ENCODE peak calls at places on chromosome 4, in four cellular contexts. F is sigmoid colon, A is esophagus squamous epithelium, G is body of pancreas. N is an unnamed sample.

GRCh38 chr4:39048291-39048690 is 13.7 kb upstream of the KLHL5 start:
- DNase-seq in A (no peak), G (no peak), F (no peak), N (no peak)

GRCh38 chr4:112109455-112110425 is 35.5 kb upstream of the FAM241A start:
- DNase-seq in F (no peak), A (no peak), G (peak), N (no peak)

GRCh38 chr4:7960017-7960789 is 20.5 kb upstream of the AFAP1 start:
- DNase-seq in A (no peak), G (no peak), F (peak), N (no peak)

GRCh38 chr4:156329779-156330178 is 376.1 kb upstream of the CTSO start:
- DNase-seq in F (no peak), G (no peak), A (no peak), N (no peak)

GRCh38 chr4:186144596-186145569 is 40.4 kb downstream of the FAM149A start:
- DNase-seq in F (peak), G (peak), A (no peak), N (peak)

GRCh38 chr4:38177035-38177791 is 217.0 kb downstream of the PTTG2 start:
- DNase-seq in A (no peak), F (no peak), G (peak), N (no peak)

GRCh38 chr4:10051536-10052135 is 30.3 kb upstream of the SLC2A9 start:
- DNase-seq in G (no peak), A (no peak), F (no peak), N (no peak)

GRCh38 chr4:139943277-139943676 is 210.7 kb downstream of the MAML3 start:
- DNase-seq in G (no peak), F (no peak), A (no peak), N (no peak)

GRCh38 chr4:16914208-16914607 is 15.8 kb upstream of the LDB2 start:
- DNase-seq in A (no peak), G (no peak), F (no peak), N (no peak)

GRCh38 chr4:64897683-64898082 is 488.4 kb upstream of the TECRL start:
- DNase-seq in F (no peak), G (no peak), A (no peak), N (no peak)

GRCh38 chr4:39032218-39033085 is at the start of gene TMEM156:
- DNase-seq in F (no peak), A (no peak), G (peak), N (no peak)

GRCh38 chr4:985123-985830 is 1.6 kb upstream of the IDUA start:
- DNase-seq in G (peak), A (no peak), F (no peak), N (no peak)

GRCh38 chr4:174794706-174795105 is 34.3 kb downstream of the GLRA3 start:
- DNase-seq in A (no peak), G (no peak), F (no peak), N (no peak)

GRCh38 chr4:51840791-51841190 is 2.2 kb upstream of the DCUN1D4 start:
- DNase-seq in F (no peak), G (no peak), A (no peak), N (no peak)

GRCh38 chr4:833156-833555 is 7.2 kb upstream of the CPLX1 start:
- DNase-seq in F (no peak), G (no peak), A (no peak), N (no peak)

GRCh38 chr4:154529737-154530136 is 20.5 kb downstream of the PLRG1 start:
- DNase-seq in F (no peak), A (no peak), G (no peak), N (no peak)

GRCh38 chr4:73836373-73837269 is at the start of gene CXCL6:
- DNase-seq in G (peak), A (no peak), F (peak), N (no peak)

GRCh38 chr4:8727546-8728510 is 135.3 kb downstream of the CPZ start:
- DNase-seq in G (peak), F (peak), A (no peak), N (peak)

GRCh38 chr4:794911-795725 is 30.8 kb downstream of the CPLX1 start:
- DNase-seq in G (no peak), F (no peak), A (no peak), N (no peak)

GRCh38 chr4:24322517-24322916 is 261.8 kb downstream of the DHX15 start:
- DNase-seq in G (no peak), F (no peak), A (no peak), N (no peak)

GRCh38 chr4:83889802-83890201 is 353.9 kb downstream of the GPAT3 start:
- DNase-seq in F (no peak), G (no peak), A (no peak), N (no peak)

GRCh38 chr4:154719087-154719486 is 24.7 kb upstream of the LRAT start:
- DNase-seq in A (no peak), F (no peak), G (no peak), N (no peak)

GRCh38 chr4:113394730-113395530 is 345.5 kb downstream of the ANK2 start:
- DNase-seq in F (peak), A (no peak), G (peak), N (no peak)

GRCh38 chr4:55183926-55184599 is 58.7 kb upstream of the KDR start:
- DNase-seq in F (no peak), G (no peak), A (no peak), N (no peak)

GRCh38 chr4:61408861-61409260 is 208.7 kb downstream of the ADGRL3 start:
- DNase-seq in A (no peak), G (no peak), F (no peak), N (no peak)

GRCh38 chr4:184114431-184114830 is 103.2 kb downstream of the ENPP6 start:
- DNase-seq in A (no peak), G (no peak), F (no peak), N (no peak)

GRCh38 chr4:31983677-31984076 is 1263.5 kb downstream of the PCDH7 start:
- DNase-seq in G (no peak), F (no peak), A (no peak), N (no peak)

GRCh38 chr4:57077550-57078311 is 32.5 kb downstream of the IGFBP7 start:
- DNase-seq in A (no peak), G (no peak), F (no peak), N (no peak)

DNA sequence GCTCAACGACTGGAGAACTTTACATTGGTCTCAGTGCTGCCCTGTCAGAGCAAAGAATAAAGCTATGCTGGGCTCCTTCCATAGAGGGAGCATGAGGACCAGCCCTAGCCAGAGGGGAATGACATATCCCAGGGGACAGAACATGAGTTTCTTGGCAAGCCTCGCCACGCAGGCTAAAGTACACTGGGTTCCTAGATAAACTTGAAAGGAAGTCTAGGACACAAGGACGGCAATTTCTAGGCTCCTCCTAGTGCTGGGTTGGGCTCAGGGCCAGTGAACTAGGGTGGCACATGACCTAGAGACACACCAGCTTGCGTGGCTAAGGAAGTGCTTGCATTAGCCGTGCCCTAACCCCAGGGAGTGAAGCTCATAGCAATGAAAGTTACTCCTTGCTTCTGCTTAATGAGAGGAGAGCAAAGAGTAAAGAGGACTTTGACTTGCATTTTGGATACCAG is 141.0 kb downstream of the MAB21L2 start:
- DNase-seq in A (no peak), G (peak), F (peak), N (peak)
- TF ChIP-seq CTCF in A (peak), G (peak), F (peak), N (peak)

DNA sequence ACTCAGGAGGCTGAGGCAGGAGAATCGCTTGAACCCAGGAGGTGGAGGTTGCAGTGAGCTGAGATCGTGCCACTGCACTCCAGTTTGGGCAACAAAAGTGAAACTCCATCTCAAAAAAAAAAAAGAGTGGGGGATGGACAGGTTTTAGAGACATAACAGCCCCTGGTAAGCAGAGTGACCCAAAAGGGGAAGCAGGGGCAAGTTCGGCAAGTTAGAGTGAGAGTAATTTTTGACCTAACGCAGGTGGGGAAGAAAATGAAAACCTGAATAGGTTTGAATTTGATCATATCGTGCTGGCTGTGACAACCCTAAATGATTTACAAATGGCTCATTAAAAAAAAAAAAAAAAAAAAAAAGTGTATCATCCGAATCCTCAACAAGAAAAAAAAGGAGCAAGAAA is 25.7 kb upstream of the TMEM131L start:
- DNase-seq in A (no peak), G (no peak), F (no peak), N (no peak)
- H3K4me3 ChIP-seq in A (no peak), G (no peak), F (no peak), N (no peak)

GRCh38 chr4:36385951-36386561 is 104.6 kb downstream of the DTHD1 start:
- DNase-seq in F (no peak), G (no peak), A (no peak), N (no peak)
- H3K27ac ChIP-seq in F (no peak), G (no peak), A (no peak), N (no peak)

DNA sequence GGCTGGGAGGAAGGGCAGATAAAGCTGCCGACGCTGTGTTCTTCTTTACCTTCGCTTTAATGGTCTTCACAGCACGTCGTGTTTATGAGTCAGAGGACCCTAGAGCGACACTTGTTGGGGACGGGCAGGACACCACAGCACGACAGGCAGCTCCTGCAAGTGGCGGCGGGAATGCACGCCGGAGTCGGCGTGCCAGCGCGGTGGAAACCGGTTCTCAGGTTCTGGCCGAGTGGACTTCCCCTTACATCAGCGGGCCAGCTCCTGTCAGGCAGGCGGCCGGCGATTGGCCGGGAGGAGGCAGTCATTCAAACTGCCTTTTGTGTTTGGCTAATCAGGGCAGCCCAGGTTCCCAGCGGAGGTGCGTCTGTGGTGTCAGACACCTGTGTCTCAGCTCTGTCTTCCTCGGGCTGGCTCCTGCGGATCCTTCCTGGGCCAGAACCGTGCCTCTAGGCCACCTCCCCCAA is 150.9 kb downstream of the SHROOM3 start:
- DNase-seq in G (peak), A (no peak), F (peak), N (peak)
- TF ChIP-seq CTCF in G (peak), A (peak), F (no peak), N (no peak)

GRCh38 chr4:182293836-182294235 is 50.6 kb downstream of the TENM3 start:
- DNase-seq in G (no peak), F (no peak), A (no peak), N (no peak)
- H3K4me3 ChIP-seq in G (no peak), F (no peak), A (no peak), N (no peak)

GRCh38 chr4:158999166-158999682 is 103.7 kb upstream of the RAPGEF2 start:
- DNase-seq in G (no peak), A (no peak), F (no peak), N (no peak)

GRCh38 chr4:158999849-159000248 is 103.0 kb upstream of the RAPGEF2 start:
- DNase-seq in A (no peak), F (no peak), G (no peak), N (no peak)

GRCh38 chr4:159006202-159006601 is 96.7 kb upstream of the RAPGEF2 start:
- DNase-seq in A (no peak), F (no peak), G (no peak), N (no peak)

GRCh38 chr4:159002950-159003349 is 99.9 kb upstream of the RAPGEF2 start:
- DNase-seq in G (no peak), F (no peak), A (no peak), N (no peak)

GRCh38 chr4:159003420-159004253 is 99.2 kb upstream of the RAPGEF2 start:
- DNase-seq in G (no peak), A (no peak), F (no peak), N (no peak)
- H3K27ac ChIP-seq in G (no peak), A (no peak), F (no peak), N (no peak)